ENCODE peak calls at places on chromosomes 3 and 15, in nine cellular contexts. A is cardiac fibroblast, E is lower lobe of right lung, P is fibroblast of pulmonary artery, N is GM10248, T is AG09309, J is left lung, S is sigmoid colon, G is dorsolateral prefrontal cortex. X is an unnamed sample.

GRCh38 chr15:92326236-92326635 is 67.4 kb upstream of the ST8SIA2 start:
- DNase-seq in T (no peak), J (no peak), S (no peak), E (no peak), A (no peak), N (no peak), P (no peak), G (no peak), X (no peak)

GRCh38 chr15:95840004-95840403 is 490.5 kb upstream of the NR2F2 start:
- DNase-seq in S (peak), A (peak), P (peak), E (no peak), G (no peak), T (peak), J (no peak), N (no peak), X (peak)

GRCh38 chr3:113594066-113594465 is 61.7 kb downstream of the SIDT1 start:
- DNase-seq in E (no peak), G (no peak), N (no peak), P (no peak), J (no peak), A (no peak), S (no peak), T (no peak), X (no peak)

GRCh38 chr3:4719011-4719649 is 226.0 kb downstream of the ITPR1 start:
- DNase-seq in A (no peak), P (no peak), S (no peak), T (no peak), N (no peak), G (no peak), E (no peak), J (no peak), X (no peak)

GRCh38 chr3:40037582-40037981 is 228.2 kb downstream of the MYRIP start:
- DNase-seq in E (no peak), N (no peak), S (no peak), G (no peak), T (no peak), J (no peak), P (no peak), A (no peak), X (no peak)

GRCh38 chr3:112610121-112610520 is 30.8 kb downstream of the CCDC80 start:
- DNase-seq in G (no peak), P (peak), S (no peak), E (no peak), A (peak), T (peak), N (no peak), J (no peak), X (peak)

GRCh38 chr3:15810702-15811101 is 12.9 kb upstream of the ANKRD28 start:
- DNase-seq in J (no peak), S (no peak), E (no peak), P (no peak), T (no peak), G (no peak), A (no peak), N (no peak), X (no peak)

GRCh38 chr3:127053450-127053849 is 70.5 kb downstream of the PLXNA1 start:
- DNase-seq in J (peak), S (no peak), G (no peak), T (no peak), E (no peak), N (no peak), P (no peak), A (no peak), X (no peak)

GRCh38 chr3:11335056-11335608 is 62.9 kb downstream of the ATG7 start:
- DNase-seq in T (peak), S (no peak), E (no peak), G (no peak), J (no peak), N (peak), P (peak), A (peak), X (peak)

GRCh38 chr3:99981138-99981537 is 133.2 kb downstream of the FILIP1L start:
- DNase-seq in P (no peak), T (no peak), A (no peak), S (no peak), N (no peak), G (no peak), E (no peak), J (no peak), X (no peak)

GRCh38 chr3:107662586-107662985 is 139.8 kb downstream of the BBX start:
- DNase-seq in P (peak), T (no peak), G (no peak), S (no peak), N (no peak), A (no peak), J (no peak), E (no peak), X (no peak)

GRCh38 chr3:196220991-196221390 is 4.7 kb downstream of the SLC51A start:
- DNase-seq in J (no peak), A (no peak), S (no peak), T (no peak), G (no peak), N (no peak), P (no peak), E (no peak), X (no peak)

GRCh38 chr3:81395739-81396138 is 365.7 kb downstream of the GBE1 start:
- DNase-seq in J (no peak), N (no peak), G (no peak), S (no peak), P (no peak), T (no peak), E (no peak), A (no peak), X (no peak)

GRCh38 chr3:46996689-46997452 is 17.4 kb downstream of the NBEAL2 start:
- DNase-seq in J (no peak), S (no peak), P (no peak), A (no peak), N (no peak), E (peak), G (no peak), T (no peak), X (no peak)

GRCh38 chr3:87228316-87228715 is 1.2 kb downstream of the CHMP2B start:
- DNase-seq in P (peak), A (peak), J (no peak), N (no peak), G (no peak), T (no peak), E (no peak), S (no peak), X (peak)

GRCh38 chr15:80920271-80920699 is 69.3 kb downstream of the MESD start:
- DNase-seq in N (no peak), T (no peak), P (no peak), G (no peak), E (no peak), A (no peak), J (no peak), S (no peak), X (no peak)

GRCh38 chr15:39640665-39641064 is 59.8 kb downstream of the THBS1 start:
- DNase-seq in T (no peak), A (no peak), P (no peak), E (no peak), J (no peak), S (no peak), G (no peak), N (no peak), X (no peak)

GRCh38 chr3:126646662-126647061 is 8.3 kb downstream of the TXNRD3 start:
- DNase-seq in J (no peak), T (no peak), N (no peak), A (peak), E (no peak), P (peak), S (no peak), G (no peak), X (no peak)

GRCh38 chr3:42991369-42992315 is 12.5 kb downstream of the GASK1A start:
- DNase-seq in J (no peak), G (peak), E (no peak), P (no peak), A (no peak), S (no peak), N (no peak), T (no peak), X (no peak)

GRCh38 chr3:162072656-162073055 is 576.0 kb downstream of the OTOL1 start:
- DNase-seq in N (no peak), S (no peak), E (no peak), J (no peak), A (no peak), P (no peak), G (no peak), T (no peak), X (no peak)

GRCh38 chr3:127718244-127718915 is 45.6 kb downstream of the ABTB1 start:
- DNase-seq in S (peak), G (peak), N (no peak), T (no peak), A (no peak), P (no peak), J (no peak), E (no peak), X (no peak)

GRCh38 chr3:17023006-17023664 is 138.4 kb downstream of the PLCL2 start:
- DNase-seq in P (peak), G (no peak), N (peak), J (no peak), E (no peak), A (no peak), T (no peak), S (no peak), X (no peak)

GRCh38 chr15:65460948-65461347 is 38.2 kb upstream of the IGDCC4 start:
- DNase-seq in A (peak), P (no peak), T (no peak), N (no peak), S (no peak), J (no peak), G (no peak), E (no peak), X (peak)

GRCh38 chr3:103085465-103085864 is 650.6 kb downstream of the ZPLD1 start:
- DNase-seq in E (no peak), P (no peak), A (no peak), N (no peak), T (no peak), S (no peak), J (no peak), G (no peak), X (no peak)

GRCh38 chr3:73485877-73486311 is 138.8 kb downstream of the PDZRN3 start:
- DNase-seq in E (no peak), G (no peak), N (no peak), T (no peak), A (no peak), P (no peak), J (no peak), S (no peak), X (no peak)

GRCh38 chr15:58543664-58544335 is 112.0 kb downstream of the LIPC start:
- DNase-seq in N (no peak), T (no peak), S (no peak), J (no peak), E (no peak), P (no peak), A (no peak), G (no peak), X (no peak)

GRCh38 chr3:23938657-23939056 is 6.4 kb upstream of the NR1D2 start:
- DNase-seq in A (no peak), E (no peak), P (no peak), N (no peak), S (no peak), G (no peak), T (no peak), J (no peak), X (no peak)

GRCh38 chr3:126306397-126306796 is 50.8 kb downstream of the KLF15 start:
- DNase-seq in T (no peak), E (no peak), P (no peak), S (no peak), N (no peak), J (no peak), A (no peak), G (no peak), X (no peak)

GRCh38 chr3:17118771-17119170 is 234.0 kb downstream of the PLCL2 start:
- DNase-seq in N (no peak), G (no peak), S (no peak), P (no peak), J (no peak), T (no peak), A (no peak), E (no peak), X (no peak)

GRCh38 chr3:122283796-122284445 is 41.1 kb upstream of the CSTA start:
- DNase-seq in G (no peak), S (no peak), E (no peak), J (no peak), A (no peak), T (no peak), N (no peak), P (no peak), X (no peak)

GRCh38 chr3:116339441-116340028 is 105.8 kb downstream of the LSAMP start:
- DNase-seq in A (peak), T (no peak), P (peak), S (peak), N (no peak), E (no peak), J (peak), G (no peak), X (no peak)

GRCh38 chr15:98358971-98359370 is 289.4 kb upstream of the IGF1R start:
- DNase-seq in S (no peak), N (no peak), P (no peak), J (no peak), A (no peak), G (no peak), E (no peak), T (no peak), X (no peak)

GRCh38 chr3:157354722-157355121 is 81.9 kb upstream of the PTX3 start:
- DNase-seq in S (no peak), E (no peak), A (peak), N (peak), J (no peak), G (no peak), P (peak), T (no peak), X (peak)
- TF ChIP-seq CTCF in S (no peak), E (no peak), A (peak), N (peak), J (no peak), G (peak), P (peak), T (peak), X (peak)

DNA sequence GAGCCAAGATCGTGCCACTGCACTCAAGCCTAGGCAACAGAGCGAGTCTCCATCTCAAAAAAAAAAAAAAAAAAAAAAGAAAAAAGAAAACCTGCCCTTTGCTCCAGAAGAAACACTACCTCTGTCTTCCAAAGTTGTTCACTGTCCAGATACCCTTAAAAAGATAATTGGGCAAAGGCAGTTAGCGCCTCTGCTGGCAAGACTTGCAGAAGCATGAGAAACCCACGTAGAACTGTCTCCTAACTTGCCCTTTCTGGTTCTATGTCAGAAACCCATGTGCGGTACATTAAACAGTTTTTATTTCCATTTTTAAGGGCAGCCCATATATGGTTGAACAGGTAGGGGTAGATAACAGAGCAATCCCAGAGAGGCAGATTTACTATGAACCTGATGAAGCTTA is 1026.4 kb downstream of the ROBO2 start:
- DNase-seq in J (no peak), E (no peak), P (no peak), N (no peak), G (no peak), S (no peak), A (no peak), T (no peak), X (no peak)
- TF ChIP-seq CTCF in J (no peak), E (no peak), P (no peak), N (no peak), G (no peak), S (no peak), A (no peak), T (peak), X (peak)

GRCh38 chr15:52326758-52327157 is 31.2 kb upstream of the MYO5C start:
- DNase-seq in S (no peak), N (no peak), P (peak), J (no peak), A (peak), E (no peak), T (peak), G (no peak), X (peak)

GRCh38 chr15:52318729-52319500 is 23.3 kb upstream of the MYO5C start:
- DNase-seq in G (peak), E (peak), P (no peak), N (no peak), T (no peak), J (peak), A (peak), S (no peak), X (no peak)

GRCh38 chr15:52328680-52329079 is 33.1 kb upstream of the MYO5C start:
- DNase-seq in P (no peak), E (no peak), A (no peak), G (no peak), N (no peak), S (no peak), J (no peak), T (no peak), X (no peak)

GRCh38 chr15:52329150-52329549 is 33.5 kb upstream of the MYO5C start:
- DNase-seq in G (no peak), S (no peak), T (no peak), E (no peak), A (no peak), J (no peak), N (no peak), P (no peak), X (no peak)

GRCh38 chr15:52324109-52324508 is 28.5 kb upstream of the MYO5C start:
- DNase-seq in S (no peak), N (no peak), T (no peak), J (no peak), P (no peak), G (no peak), A (no peak), E (no peak), X (no peak)
- TF ChIP-seq CTCF in S (no peak), N (no peak), T (no peak), J (no peak), P (no peak), G (no peak), A (no peak), E (no peak), X (no peak)

GRCh38 chr3:120039642-120040610 is 54.3 kb downstream of the GSK3B start:
- DNase-seq in P (no peak), G (no peak), T (no peak), A (peak), N (no peak), S (no peak), E (no peak), J (no peak), X (no peak)
- TF ChIP-seq CTCF in P (no peak), G (peak), T (no peak), A (no peak), N (no peak), S (no peak), E (no peak), J (no peak), X (peak)

DNA sequence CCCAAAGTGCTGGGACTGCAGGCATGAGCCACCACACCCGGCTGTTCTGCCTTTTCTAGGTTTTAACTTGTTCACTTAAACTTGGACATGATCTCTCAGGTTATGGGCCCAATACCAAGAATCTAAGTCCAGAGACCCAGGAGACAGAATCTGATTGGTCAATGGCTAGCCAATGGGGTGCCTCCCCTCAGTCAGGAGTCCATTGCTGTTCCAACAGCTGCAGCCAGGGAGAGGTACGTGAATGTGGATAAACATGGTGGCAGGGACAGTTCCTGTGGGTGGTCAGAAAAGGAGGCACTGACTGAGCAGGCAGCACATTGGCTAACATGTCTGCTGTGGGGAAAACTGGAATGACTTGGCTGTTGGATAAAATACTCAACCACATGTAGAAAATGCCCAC is 140.3 kb downstream of the RPLP1 start:
- DNase-seq in J (no peak), N (no peak), P (no peak), S (no peak), A (no peak), G (no peak), T (no peak), E (no peak), X (no peak)
- TF ChIP-seq CTCF in J (no peak), N (no peak), P (no peak), S (no peak), A (no peak), G (no peak), T (no peak), E (no peak), X (no peak)

GRCh38 chr15:43440721-43441281 is 52.2 kb downstream of the TP53BP1 start:
- DNase-seq in E (no peak), S (peak), J (no peak), A (peak), T (peak), G (no peak), N (peak), P (peak), X (peak)
- TF ChIP-seq CTCF in E (peak), S (peak), J (peak), A (peak), T (peak), G (peak), N (no peak), P (peak), X (peak)

DNA sequence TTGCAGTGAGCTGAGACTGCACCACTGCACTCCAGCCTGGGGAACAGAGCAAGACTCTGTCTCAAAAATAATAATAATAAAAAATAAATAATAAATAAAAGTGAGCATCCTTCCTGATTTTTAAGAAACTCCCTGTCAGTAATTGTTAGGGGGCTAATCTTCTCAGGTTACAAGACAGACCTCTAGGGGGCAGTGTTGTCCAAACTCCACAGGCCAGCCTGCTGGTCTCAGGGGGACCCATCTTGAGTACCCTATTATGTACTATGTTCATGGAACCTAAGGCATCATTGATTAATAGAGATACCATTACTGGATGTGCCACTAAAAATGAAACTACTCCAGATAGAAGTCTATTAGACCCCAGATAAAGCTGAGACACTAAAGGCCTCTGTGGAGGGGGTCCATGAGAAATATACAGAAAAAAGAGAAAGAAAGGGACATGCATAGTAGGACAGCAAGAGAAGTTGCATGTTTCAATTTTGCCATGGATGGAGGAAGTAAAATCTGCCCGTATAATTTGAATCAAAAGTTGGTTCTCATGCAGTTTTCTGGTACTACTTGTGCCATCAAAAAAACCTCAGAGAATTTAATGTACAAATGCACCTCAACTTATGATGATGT is 85.5 kb upstream of the CDV3 start:
- DNase-seq in P (peak), N (peak), T (no peak), E (no peak), J (no peak), A (peak), G (no peak), S (no peak), X (no peak)
- TF ChIP-seq CTCF in P (peak), N (no peak), T (peak), E (peak), J (peak), A (peak), G (peak), S (no peak), X (peak)

GRCh38 chr3:169041677-169042171 is 621.8 kb downstream of the MECOM start:
- DNase-seq in E (no peak), G (no peak), T (peak), N (no peak), A (peak), J (no peak), S (no peak), P (peak), X (peak)
- TF ChIP-seq CTCF in E (peak), G (peak), T (peak), N (no peak), A (peak), J (peak), S (no peak), P (peak), X (peak)

X was measured in HFFc6.